ENCODE peak calls at places on chromosomes 12 and 14, in eight cellular contexts. One of them, this sample, is unnamed.

GRCh38 chr12:47946413-47947107 is 16.8 kb upstream of the TMEM106C start:
- DNase-seq in prostate gland: no peak
- DNase-seq in dorsolateral prefrontal cortex: no peak
- DNase-seq in HL-60: peak
- DNase-seq in IMR-90: peak
- DNase-seq in Peyer's patch: peak
- DNase-seq in A549: no peak
- DNase-seq in PC-3: peak
- DNase-seq in this sample: no peak

GRCh38 chr12:74538491-74539258 is 1.0 kb downstream of the ATXN7L3B start:
- DNase-seq in prostate gland: no peak
- DNase-seq in dorsolateral prefrontal cortex: no peak
- DNase-seq in HL-60: peak
- DNase-seq in IMR-90: no peak
- DNase-seq in Peyer's patch: no peak
- DNase-seq in A549: peak
- DNase-seq in PC-3: peak
- DNase-seq in this sample: no peak

GRCh38 chr14:75165586-75166391 is 10.6 kb downstream of the TMED10 start:
- DNase-seq in prostate gland: no peak
- DNase-seq in dorsolateral prefrontal cortex: peak
- DNase-seq in HL-60: no peak
- DNase-seq in IMR-90: no peak
- DNase-seq in Peyer's patch: no peak
- DNase-seq in A549: no peak
- DNase-seq in PC-3: no peak
- DNase-seq in this sample: no peak

GRCh38 chr12:77493769-77494168 is 336.9 kb upstream of the NAV3 start:
- DNase-seq in prostate gland: no peak
- DNase-seq in dorsolateral prefrontal cortex: no peak
- DNase-seq in HL-60: no peak
- DNase-seq in IMR-90: no peak
- DNase-seq in Peyer's patch: no peak
- DNase-seq in A549: no peak
- DNase-seq in PC-3: no peak
- DNase-seq in this sample: no peak

GRCh38 chr14:103136388-103137271 is 13.4 kb downstream of the TNFAIP2 start:
- DNase-seq in prostate gland: no peak
- DNase-seq in dorsolateral prefrontal cortex: no peak
- DNase-seq in HL-60: peak
- DNase-seq in IMR-90: peak
- DNase-seq in Peyer's patch: no peak
- DNase-seq in A549: peak
- DNase-seq in PC-3: peak
- DNase-seq in this sample: no peak

GRCh38 chr12:9742665-9743064 is 9.8 kb upstream of the CLECL1 start:
- DNase-seq in prostate gland: no peak
- DNase-seq in dorsolateral prefrontal cortex: no peak
- DNase-seq in HL-60: no peak
- DNase-seq in IMR-90: no peak
- DNase-seq in Peyer's patch: no peak
- DNase-seq in A549: no peak
- DNase-seq in PC-3: no peak
- DNase-seq in this sample: no peak

GRCh38 chr12:132285991-132286681 is 43.3 kb downstream of the GALNT9 start:
- DNase-seq in prostate gland: peak
- DNase-seq in dorsolateral prefrontal cortex: no peak
- DNase-seq in HL-60: no peak
- DNase-seq in IMR-90: peak
- DNase-seq in Peyer's patch: peak
- DNase-seq in A549: peak
- DNase-seq in PC-3: peak
- DNase-seq in this sample: peak

GRCh38 chr14:38098074-38098846 is 109.4 kb upstream of the SSTR1 start:
- DNase-seq in prostate gland: no peak
- DNase-seq in dorsolateral prefrontal cortex: no peak
- DNase-seq in HL-60: no peak
- DNase-seq in IMR-90: peak
- DNase-seq in Peyer's patch: no peak
- DNase-seq in A549: no peak
- DNase-seq in PC-3: peak
- DNase-seq in this sample: no peak

GRCh38 chr12:74415633-74416032 is 122.0 kb upstream of the ATXN7L3B start:
- DNase-seq in prostate gland: no peak
- DNase-seq in dorsolateral prefrontal cortex: no peak
- DNase-seq in HL-60: peak
- DNase-seq in IMR-90: peak
- DNase-seq in Peyer's patch: no peak
- DNase-seq in A549: peak
- DNase-seq in PC-3: peak
- DNase-seq in this sample: no peak

GRCh38 chr14:88098128-88098527 is 93.2 kb downstream of the GPR65 start:
- DNase-seq in prostate gland: no peak
- DNase-seq in dorsolateral prefrontal cortex: no peak
- DNase-seq in HL-60: no peak
- DNase-seq in IMR-90: no peak
- DNase-seq in Peyer's patch: no peak
- DNase-seq in A549: no peak
- DNase-seq in PC-3: no peak
- DNase-seq in this sample: no peak

GRCh38 chr12:22624573-22624907 is 431 bp upstream of the ETNK1 start:
- DNase-seq in prostate gland: no peak
- DNase-seq in dorsolateral prefrontal cortex: no peak
- DNase-seq in HL-60: no peak
- DNase-seq in IMR-90: no peak
- DNase-seq in Peyer's patch: no peak
- DNase-seq in A549: no peak
- DNase-seq in PC-3: no peak
- DNase-seq in this sample: no peak

GRCh38 chr12:10716704-10717315 is 6.3 kb downstream of the YBX3 start:
- DNase-seq in prostate gland: peak
- DNase-seq in dorsolateral prefrontal cortex: no peak
- DNase-seq in HL-60: no peak
- DNase-seq in IMR-90: peak
- DNase-seq in Peyer's patch: peak
- DNase-seq in A549: peak
- DNase-seq in PC-3: peak
- DNase-seq in this sample: peak

GRCh38 chr12:54572881-54573280 is 15.6 kb downstream of the PPP1R1A start:
- DNase-seq in prostate gland: no peak
- DNase-seq in dorsolateral prefrontal cortex: no peak
- DNase-seq in HL-60: no peak
- DNase-seq in IMR-90: no peak
- DNase-seq in Peyer's patch: no peak
- DNase-seq in A549: peak
- DNase-seq in PC-3: no peak
- DNase-seq in this sample: no peak

GRCh38 chr14:61602733-61603077 is 92.6 kb upstream of the HIF1A start:
- DNase-seq in prostate gland: no peak
- DNase-seq in dorsolateral prefrontal cortex: no peak
- DNase-seq in HL-60: no peak
- DNase-seq in IMR-90: no peak
- DNase-seq in Peyer's patch: no peak
- DNase-seq in A549: no peak
- DNase-seq in PC-3: peak
- DNase-seq in this sample: no peak

DNA sequence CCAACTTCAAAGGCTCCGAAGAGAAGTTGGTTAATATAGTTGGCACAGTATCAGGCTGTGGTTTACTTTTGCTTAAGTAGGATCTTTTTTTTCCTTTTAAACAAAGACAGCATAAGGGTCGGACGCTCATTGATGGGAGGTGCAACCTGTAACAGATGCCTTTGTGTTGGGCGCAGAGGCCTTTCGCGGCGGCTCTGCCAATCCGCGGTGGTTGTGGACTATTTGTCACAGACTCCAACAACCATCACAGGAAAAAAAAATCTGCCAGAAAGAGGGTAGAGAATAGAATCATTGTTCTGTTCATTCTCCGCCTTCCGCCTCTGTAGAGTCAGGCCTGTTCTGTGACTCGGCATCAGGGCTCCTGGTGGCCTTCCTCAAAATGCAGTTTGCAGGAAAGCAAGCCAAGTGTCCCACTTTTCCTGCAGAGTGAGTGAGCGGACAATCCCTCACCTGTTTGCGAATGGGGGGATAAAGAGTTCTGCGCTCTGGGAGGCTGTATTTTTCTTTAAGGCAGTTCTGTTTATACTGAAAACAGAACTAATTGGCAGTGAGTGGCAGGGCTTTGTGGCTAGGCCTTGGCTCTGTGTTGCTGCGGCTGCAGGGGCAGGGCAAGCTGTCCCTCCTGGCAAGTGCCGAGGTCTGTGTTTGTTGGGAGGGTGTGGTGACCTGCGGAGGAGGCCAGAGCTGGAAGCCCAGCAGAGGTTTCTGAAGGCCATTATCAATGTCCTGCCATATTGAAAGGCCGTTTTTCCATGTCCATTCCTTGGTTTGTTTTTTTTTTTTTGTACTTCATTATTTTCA is 83.0 kb upstream of the PIWIL1 start:
- DNase-seq in prostate gland: peak
- DNase-seq in dorsolateral prefrontal cortex: no peak
- DNase-seq in HL-60: no peak
- DNase-seq in IMR-90: no peak
- DNase-seq in Peyer's patch: no peak
- DNase-seq in A549: no peak
- DNase-seq in PC-3: no peak
- DNase-seq in this sample: no peak
- H3K27ac ChIP-seq in prostate gland: no peak
- H3K27ac ChIP-seq in dorsolateral prefrontal cortex: peak
- H3K27ac ChIP-seq in HL-60: no peak
- H3K27ac ChIP-seq in IMR-90: no peak
- H3K27ac ChIP-seq in Peyer's patch: no peak
- H3K27ac ChIP-seq in A549: no peak
- H3K27ac ChIP-seq in PC-3: no peak
- H3K27ac ChIP-seq in this sample: no peak

DNA sequence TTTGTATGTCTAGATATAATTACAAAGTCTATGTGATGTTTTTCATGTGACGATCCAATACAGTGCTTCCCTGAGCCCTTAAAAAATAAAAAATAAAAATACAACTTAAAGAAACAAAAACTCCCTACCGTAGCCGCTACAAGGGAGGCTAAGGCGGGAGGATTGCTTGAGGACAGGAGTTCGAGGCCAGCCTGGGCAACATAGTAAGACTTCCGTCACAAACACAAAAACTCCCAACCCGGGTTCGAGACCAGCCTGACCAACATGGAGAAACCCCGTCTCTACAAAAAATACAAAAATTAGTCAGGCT is 669 bp upstream of the CDKN3 start:
- DNase-seq in prostate gland: no peak
- DNase-seq in dorsolateral prefrontal cortex: no peak
- DNase-seq in HL-60: no peak
- DNase-seq in IMR-90: no peak
- DNase-seq in Peyer's patch: no peak
- DNase-seq in A549: no peak
- DNase-seq in PC-3: peak
- DNase-seq in this sample: no peak
- H3K4me3 ChIP-seq in prostate gland: peak
- H3K4me3 ChIP-seq in dorsolateral prefrontal cortex: peak
- H3K4me3 ChIP-seq in HL-60: peak
- H3K4me3 ChIP-seq in IMR-90: peak
- H3K4me3 ChIP-seq in Peyer's patch: peak
- H3K4me3 ChIP-seq in A549: peak
- H3K4me3 ChIP-seq in PC-3: peak
- H3K4me3 ChIP-seq in this sample: no peak

DNA sequence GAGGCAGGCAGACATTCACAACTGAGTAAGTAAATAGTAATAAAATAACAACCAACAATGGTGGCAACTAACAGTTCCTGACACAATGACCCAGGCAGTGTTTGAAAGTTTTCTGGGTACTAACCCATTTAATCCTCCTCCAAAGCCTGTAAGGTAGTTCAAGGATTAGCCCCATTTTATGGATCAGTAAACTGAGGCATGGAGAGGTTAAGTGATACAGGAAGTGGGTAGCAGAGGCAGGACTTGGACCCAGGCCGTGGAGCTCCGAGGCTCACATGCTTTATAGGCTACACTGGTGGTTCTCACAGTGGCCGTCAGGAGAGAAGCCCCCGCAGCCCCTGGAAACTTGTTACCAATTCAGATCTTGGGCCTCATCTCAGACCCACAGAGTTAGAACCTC is 17.5 kb downstream of the CRACR2A start:
- DNase-seq in prostate gland: no peak
- DNase-seq in dorsolateral prefrontal cortex: no peak
- DNase-seq in HL-60: no peak
- DNase-seq in IMR-90: no peak
- DNase-seq in Peyer's patch: no peak
- DNase-seq in A549: no peak
- DNase-seq in PC-3: no peak
- DNase-seq in this sample: no peak
- H3K27ac ChIP-seq in prostate gland: no peak
- H3K27ac ChIP-seq in dorsolateral prefrontal cortex: no peak
- H3K27ac ChIP-seq in HL-60: no peak
- H3K27ac ChIP-seq in IMR-90: no peak
- H3K27ac ChIP-seq in Peyer's patch: no peak
- H3K27ac ChIP-seq in A549: no peak
- H3K27ac ChIP-seq in PC-3: no peak
- H3K27ac ChIP-seq in this sample: no peak

GRCh38 chr12:94239332-94239731 is 91.0 kb downstream of the PLXNC1 start:
- DNase-seq in prostate gland: no peak
- DNase-seq in dorsolateral prefrontal cortex: no peak
- DNase-seq in HL-60: no peak
- DNase-seq in IMR-90: no peak
- DNase-seq in Peyer's patch: no peak
- DNase-seq in A549: no peak
- DNase-seq in PC-3: no peak
- DNase-seq in this sample: no peak

GRCh38 chr12:94235894-94236293 is 87.5 kb downstream of the PLXNC1 start:
- DNase-seq in prostate gland: no peak
- DNase-seq in dorsolateral prefrontal cortex: no peak
- DNase-seq in HL-60: no peak
- DNase-seq in IMR-90: no peak
- DNase-seq in Peyer's patch: no peak
- DNase-seq in A549: no peak
- DNase-seq in PC-3: no peak
- DNase-seq in this sample: no peak

GRCh38 chr12:94244165-94245133 is 96.1 kb downstream of the PLXNC1 start:
- DNase-seq in prostate gland: no peak
- DNase-seq in dorsolateral prefrontal cortex: no peak
- DNase-seq in HL-60: peak
- DNase-seq in IMR-90: no peak
- DNase-seq in Peyer's patch: no peak
- DNase-seq in A549: no peak
- DNase-seq in PC-3: no peak
- DNase-seq in this sample: peak

GRCh38 chr12:94242871-94243270 is 94.5 kb downstream of the PLXNC1 start:
- DNase-seq in prostate gland: no peak
- DNase-seq in dorsolateral prefrontal cortex: no peak
- DNase-seq in HL-60: peak
- DNase-seq in IMR-90: no peak
- DNase-seq in Peyer's patch: no peak
- DNase-seq in A549: no peak
- DNase-seq in PC-3: no peak
- DNase-seq in this sample: no peak

DNA sequence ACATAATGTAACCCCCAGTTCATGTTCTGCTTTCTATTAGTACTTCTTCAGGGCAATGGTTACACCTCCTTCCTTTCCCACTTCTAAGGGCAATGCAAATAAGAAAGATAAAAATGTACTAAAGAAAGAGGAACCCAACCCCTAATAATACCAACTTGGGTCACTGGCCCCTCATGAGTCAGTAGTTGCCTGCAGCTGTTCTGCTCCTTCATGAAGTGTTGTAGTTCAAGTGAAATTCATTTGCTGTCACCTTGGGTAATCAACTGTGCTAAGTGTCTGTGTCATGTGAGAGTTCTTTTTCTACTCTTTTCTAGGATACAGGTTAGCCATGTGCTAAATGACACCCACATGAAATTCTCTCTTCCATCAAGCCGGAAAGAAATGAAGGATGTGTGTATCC is 91.8 kb downstream of the PLXNC1 start:
- DNase-seq in prostate gland: no peak
- DNase-seq in dorsolateral prefrontal cortex: no peak
- DNase-seq in HL-60: peak
- DNase-seq in IMR-90: no peak
- DNase-seq in Peyer's patch: no peak
- DNase-seq in A549: no peak
- DNase-seq in PC-3: no peak
- DNase-seq in this sample: no peak
- H3K4me3 ChIP-seq in prostate gland: no peak
- H3K4me3 ChIP-seq in dorsolateral prefrontal cortex: no peak
- H3K4me3 ChIP-seq in HL-60: no peak
- H3K4me3 ChIP-seq in IMR-90: no peak
- H3K4me3 ChIP-seq in Peyer's patch: no peak
- H3K4me3 ChIP-seq in A549: no peak
- H3K4me3 ChIP-seq in PC-3: no peak
- H3K4me3 ChIP-seq in this sample: no peak

This sample was measured in lung.